ENCODE peak calls at places on chromosome 4, in nine cellular contexts. One of them, this sample, is unnamed.

GRCh38 chr4:150308824-150309472 is 230.7 kb downstream of the DCLK2 start:
- DNase-seq in A673: no peak
- DNase-seq in heart right ventricle: no peak
- DNase-seq in uterus: no peak
- DNase-seq in CD4-positive, CD25-positive, alpha-beta regulatory T cell: no peak
- DNase-seq in CD4-positive, alpha-beta memory T cell: no peak
- DNase-seq in tibial artery: no peak
- DNase-seq in neuronal stem cell: no peak
- DNase-seq in MM.1S: no peak
- DNase-seq in this sample: no peak

GRCh38 chr4:37951465-37952352 is 8.5 kb upstream of the PTTG2 start:
- DNase-seq in A673: no peak
- DNase-seq in heart right ventricle: no peak
- DNase-seq in uterus: no peak
- DNase-seq in CD4-positive, CD25-positive, alpha-beta regulatory T cell: no peak
- DNase-seq in CD4-positive, alpha-beta memory T cell: no peak
- DNase-seq in tibial artery: no peak
- DNase-seq in neuronal stem cell: no peak
- DNase-seq in MM.1S: no peak
- DNase-seq in this sample: no peak

GRCh38 chr4:72505314-72505744 is 63.7 kb downstream of the ADAMTS3 start:
- DNase-seq in A673: peak; percentile 40
- DNase-seq in heart right ventricle: no peak
- DNase-seq in uterus: no peak
- DNase-seq in CD4-positive, CD25-positive, alpha-beta regulatory T cell: no peak
- DNase-seq in CD4-positive, alpha-beta memory T cell: no peak
- DNase-seq in tibial artery: no peak
- DNase-seq in neuronal stem cell: peak; percentile 38
- DNase-seq in MM.1S: peak; percentile 46
- DNase-seq in this sample: no peak

GRCh38 chr4:123856689-123857545 is 460.3 kb downstream of the SPRY1 start:
- DNase-seq in A673: peak; percentile 91
- DNase-seq in heart right ventricle: peak; percentile 24
- DNase-seq in uterus: no peak
- DNase-seq in CD4-positive, CD25-positive, alpha-beta regulatory T cell: no peak
- DNase-seq in CD4-positive, alpha-beta memory T cell: no peak
- DNase-seq in tibial artery: no peak
- DNase-seq in neuronal stem cell: peak; percentile 23
- DNase-seq in MM.1S: no peak
- DNase-seq in this sample: no peak

GRCh38 chr4:33625762-33626161 is 2618.6 kb downstream of the ARAP2 start:
- DNase-seq in A673: no peak
- DNase-seq in heart right ventricle: no peak
- DNase-seq in uterus: no peak
- DNase-seq in CD4-positive, CD25-positive, alpha-beta regulatory T cell: no peak
- DNase-seq in CD4-positive, alpha-beta memory T cell: no peak
- DNase-seq in tibial artery: no peak
- DNase-seq in neuronal stem cell: no peak
- DNase-seq in MM.1S: no peak
- DNase-seq in this sample: no peak

GRCh38 chr4:95466791-95467190 is 82.0 kb downstream of the UNC5C start:
- DNase-seq in A673: no peak
- DNase-seq in heart right ventricle: no peak
- DNase-seq in uterus: no peak
- DNase-seq in CD4-positive, CD25-positive, alpha-beta regulatory T cell: no peak
- DNase-seq in CD4-positive, alpha-beta memory T cell: no peak
- DNase-seq in tibial artery: no peak
- DNase-seq in neuronal stem cell: no peak
- DNase-seq in MM.1S: no peak
- DNase-seq in this sample: no peak

GRCh38 chr4:3829954-3830773 is 64.0 kb downstream of the ADRA2C start:
- DNase-seq in A673: peak; percentile 85
- DNase-seq in heart right ventricle: no peak
- DNase-seq in uterus: no peak
- DNase-seq in CD4-positive, CD25-positive, alpha-beta regulatory T cell: no peak
- DNase-seq in CD4-positive, alpha-beta memory T cell: no peak
- DNase-seq in tibial artery: no peak
- DNase-seq in neuronal stem cell: peak; percentile 68
- DNase-seq in MM.1S: no peak
- DNase-seq in this sample: peak; percentile 19

GRCh38 chr4:53920116-53920515 is 144.3 kb downstream of the CHIC2 start:
- DNase-seq in A673: no peak
- DNase-seq in heart right ventricle: no peak
- DNase-seq in uterus: no peak
- DNase-seq in CD4-positive, CD25-positive, alpha-beta regulatory T cell: no peak
- DNase-seq in CD4-positive, alpha-beta memory T cell: no peak
- DNase-seq in tibial artery: no peak
- DNase-seq in neuronal stem cell: no peak
- DNase-seq in MM.1S: no peak
- DNase-seq in this sample: no peak

GRCh38 chr4:123017636-123018390 is 95.4 kb upstream of the NUDT6 start:
- DNase-seq in A673: peak; percentile 60
- DNase-seq in heart right ventricle: no peak
- DNase-seq in uterus: no peak
- DNase-seq in CD4-positive, CD25-positive, alpha-beta regulatory T cell: no peak
- DNase-seq in CD4-positive, alpha-beta memory T cell: no peak
- DNase-seq in tibial artery: no peak
- DNase-seq in neuronal stem cell: no peak
- DNase-seq in MM.1S: no peak
- DNase-seq in this sample: no peak

GRCh38 chr4:48836658-48837057 is 5.8 kb downstream of the OCIAD1 start:
- DNase-seq in A673: no peak
- DNase-seq in heart right ventricle: no peak
- DNase-seq in uterus: no peak
- DNase-seq in CD4-positive, CD25-positive, alpha-beta regulatory T cell: no peak
- DNase-seq in CD4-positive, alpha-beta memory T cell: no peak
- DNase-seq in tibial artery: no peak
- DNase-seq in neuronal stem cell: no peak
- DNase-seq in MM.1S: no peak
- DNase-seq in this sample: no peak

GRCh38 chr4:48830706-48831531 is at the start of gene OCIAD1:
- DNase-seq in A673: peak; percentile 99
- DNase-seq in heart right ventricle: peak; percentile 92
- DNase-seq in uterus: peak; percentile 95
- DNase-seq in CD4-positive, CD25-positive, alpha-beta regulatory T cell: peak; percentile 92
- DNase-seq in CD4-positive, alpha-beta memory T cell: peak; percentile 91
- DNase-seq in tibial artery: peak; percentile 98
- DNase-seq in neuronal stem cell: peak; percentile 97
- DNase-seq in MM.1S: peak; percentile 100
- DNase-seq in this sample: peak; percentile 97

GRCh38 chr4:48831532-48832015 is 686 bp downstream of the OCIAD1 start:
- DNase-seq in A673: peak; percentile 40
- DNase-seq in heart right ventricle: no peak
- DNase-seq in uterus: no peak
- DNase-seq in CD4-positive, CD25-positive, alpha-beta regulatory T cell: no peak
- DNase-seq in CD4-positive, alpha-beta memory T cell: no peak
- DNase-seq in tibial artery: no peak
- DNase-seq in neuronal stem cell: no peak
- DNase-seq in MM.1S: no peak
- DNase-seq in this sample: no peak

GRCh38 chr4:48827622-48828021 is 3.3 kb upstream of the OCIAD1 start:
- DNase-seq in A673: no peak
- DNase-seq in heart right ventricle: no peak
- DNase-seq in uterus: no peak
- DNase-seq in CD4-positive, CD25-positive, alpha-beta regulatory T cell: no peak
- DNase-seq in CD4-positive, alpha-beta memory T cell: no peak
- DNase-seq in tibial artery: no peak
- DNase-seq in neuronal stem cell: no peak
- DNase-seq in MM.1S: no peak
- DNase-seq in this sample: no peak

GRCh38 chr4:48832571-48832970 is 1.7 kb downstream of the OCIAD1 start:
- DNase-seq in A673: no peak
- DNase-seq in heart right ventricle: no peak
- DNase-seq in uterus: no peak
- DNase-seq in CD4-positive, CD25-positive, alpha-beta regulatory T cell: no peak
- DNase-seq in CD4-positive, alpha-beta memory T cell: no peak
- DNase-seq in tibial artery: no peak
- DNase-seq in neuronal stem cell: no peak
- DNase-seq in MM.1S: no peak
- DNase-seq in this sample: no peak
- H3K4me3 ChIP-seq in A673: peak overlapping the region; percentile 87
- H3K4me3 ChIP-seq in heart right ventricle: peak overlapping the region; percentile 84
- H3K4me3 ChIP-seq in uterus: no peak overlapping the region
- H3K4me3 ChIP-seq in CD4-positive, CD25-positive, alpha-beta regulatory T cell: peak overlapping the region; percentile 90
- H3K4me3 ChIP-seq in CD4-positive, alpha-beta memory T cell: no peak overlapping the region
- H3K4me3 ChIP-seq in tibial artery: no peak overlapping the region
- H3K4me3 ChIP-seq in neuronal stem cell: peak overlapping the region; percentile 91
- H3K4me3 ChIP-seq in MM.1S: no peak overlapping the region
- H3K4me3 ChIP-seq in this sample: peak overlapping the region; percentile 99

GRCh38 chr4:185019451-185020292 is 1.4 kb downstream of the HELT start:
- DNase-seq in A673: no peak
- DNase-seq in heart right ventricle: no peak
- DNase-seq in uterus: no peak
- DNase-seq in CD4-positive, CD25-positive, alpha-beta regulatory T cell: no peak
- DNase-seq in CD4-positive, alpha-beta memory T cell: no peak
- DNase-seq in tibial artery: no peak
- DNase-seq in neuronal stem cell: no peak
- DNase-seq in MM.1S: no peak
- DNase-seq in this sample: no peak
- H3K4me1 ChIP-seq in A673: no peaks in the 10 kb centered on the region
- H3K4me1 ChIP-seq in heart right ventricle: peaks cover 58% of the 10 kb centered on the region
- H3K4me1 ChIP-seq in uterus: peaks cover 14% of the 10 kb centered on the region
- H3K4me1 ChIP-seq in CD4-positive, CD25-positive, alpha-beta regulatory T cell: peaks cover 4% of the 10 kb centered on the region
- H3K4me1 ChIP-seq in CD4-positive, alpha-beta memory T cell: no peaks in the 10 kb centered on the region
- H3K4me1 ChIP-seq in tibial artery: no peaks in the 10 kb centered on the region
- H3K4me1 ChIP-seq in neuronal stem cell: peaks cover 4% of the 10 kb centered on the region
- H3K4me1 ChIP-seq in MM.1S: peaks cover 7% of the 10 kb centered on the region
- H3K4me1 ChIP-seq in this sample: peaks cover 36% of the 10 kb centered on the region

GRCh38 chr4:13541720-13542576 is 2.4 kb downstream of the NKX3-2 start:
- DNase-seq in A673: no peak
- DNase-seq in heart right ventricle: no peak
- DNase-seq in uterus: no peak
- DNase-seq in CD4-positive, CD25-positive, alpha-beta regulatory T cell: no peak
- DNase-seq in CD4-positive, alpha-beta memory T cell: no peak
- DNase-seq in tibial artery: no peak
- DNase-seq in neuronal stem cell: no peak
- DNase-seq in MM.1S: no peak
- DNase-seq in this sample: no peak
- H3K27me3 ChIP-seq in A673: no peaks in the 10 kb centered on the region
- H3K27me3 ChIP-seq in heart right ventricle: peaks cover 97% of the 10 kb centered on the region
- H3K27me3 ChIP-seq in uterus: peaks cover 37% of the 10 kb centered on the region
- H3K27me3 ChIP-seq in CD4-positive, CD25-positive, alpha-beta regulatory T cell: peaks cover 48% of the 10 kb centered on the region
- H3K27me3 ChIP-seq in CD4-positive, alpha-beta memory T cell: peaks cover 77% of the 10 kb centered on the region
- H3K27me3 ChIP-seq in tibial artery: peaks cover 100% of the 10 kb centered on the region
- H3K27me3 ChIP-seq in neuronal stem cell: peaks cover 86% of the 10 kb centered on the region
- H3K27me3 ChIP-seq in MM.1S: peaks cover 38% of the 10 kb centered on the region
- H3K27me3 ChIP-seq in this sample: peaks cover 71% of the 10 kb centered on the region

GRCh38 chr4:127140306-127140705 is 492.5 kb upstream of the INTU start:
- DNase-seq in A673: no peak
- DNase-seq in heart right ventricle: no peak
- DNase-seq in uterus: no peak
- DNase-seq in CD4-positive, CD25-positive, alpha-beta regulatory T cell: no peak
- DNase-seq in CD4-positive, alpha-beta memory T cell: no peak
- DNase-seq in tibial artery: no peak
- DNase-seq in neuronal stem cell: no peak
- DNase-seq in MM.1S: no peak
- DNase-seq in this sample: no peak

GRCh38 chr4:127139788-127140286 is 492.9 kb upstream of the INTU start:
- DNase-seq in A673: no peak
- DNase-seq in heart right ventricle: no peak
- DNase-seq in uterus: no peak
- DNase-seq in CD4-positive, CD25-positive, alpha-beta regulatory T cell: no peak
- DNase-seq in CD4-positive, alpha-beta memory T cell: no peak
- DNase-seq in tibial artery: no peak
- DNase-seq in neuronal stem cell: no peak
- DNase-seq in MM.1S: no peak
- DNase-seq in this sample: no peak

GRCh38 chr4:127131527-127131926 is 501.2 kb upstream of the INTU start:
- DNase-seq in A673: no peak
- DNase-seq in heart right ventricle: no peak
- DNase-seq in uterus: no peak
- DNase-seq in CD4-positive, CD25-positive, alpha-beta regulatory T cell: no peak
- DNase-seq in CD4-positive, alpha-beta memory T cell: no peak
- DNase-seq in tibial artery: no peak
- DNase-seq in neuronal stem cell: no peak
- DNase-seq in MM.1S: no peak
- DNase-seq in this sample: no peak

GRCh38 chr4:127138586-127138985 is 494.2 kb upstream of the INTU start:
- DNase-seq in A673: no peak
- DNase-seq in heart right ventricle: no peak
- DNase-seq in uterus: no peak
- DNase-seq in CD4-positive, CD25-positive, alpha-beta regulatory T cell: no peak
- DNase-seq in CD4-positive, alpha-beta memory T cell: no peak
- DNase-seq in tibial artery: no peak
- DNase-seq in neuronal stem cell: no peak
- DNase-seq in MM.1S: peak; percentile 57
- DNase-seq in this sample: no peak

DNA sequence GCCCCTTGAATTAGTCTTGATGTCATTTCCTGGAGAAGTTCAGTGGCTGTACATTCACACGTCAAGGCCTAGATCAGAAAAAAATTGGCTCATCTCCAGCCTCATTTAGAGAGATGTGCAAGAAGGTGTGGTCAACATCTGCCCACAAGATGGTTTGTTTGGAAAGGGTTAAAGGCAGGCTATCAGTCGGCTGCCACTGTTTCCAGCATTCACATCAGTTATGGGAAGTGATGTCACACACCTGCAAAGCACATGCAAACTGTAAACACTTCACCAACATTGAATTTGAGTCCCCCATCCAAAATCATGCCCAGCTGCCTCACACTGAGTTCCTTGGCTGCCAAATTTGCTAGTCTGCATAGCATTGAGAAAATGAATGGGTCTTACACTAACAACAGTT is 498.3 kb upstream of the INTU start:
- DNase-seq in A673: no peak
- DNase-seq in heart right ventricle: no peak
- DNase-seq in uterus: no peak
- DNase-seq in CD4-positive, CD25-positive, alpha-beta regulatory T cell: no peak
- DNase-seq in CD4-positive, alpha-beta memory T cell: no peak
- DNase-seq in tibial artery: no peak
- DNase-seq in neuronal stem cell: no peak
- DNase-seq in MM.1S: peak; percentile 26
- DNase-seq in this sample: no peak
- H3K4me3 ChIP-seq in A673: no peak overlapping the region
- H3K4me3 ChIP-seq in heart right ventricle: no peak overlapping the region
- H3K4me3 ChIP-seq in uterus: no peak overlapping the region
- H3K4me3 ChIP-seq in CD4-positive, CD25-positive, alpha-beta regulatory T cell: no peak overlapping the region
- H3K4me3 ChIP-seq in CD4-positive, alpha-beta memory T cell: no peak overlapping the region
- H3K4me3 ChIP-seq in tibial artery: no peak overlapping the region
- H3K4me3 ChIP-seq in neuronal stem cell: no peak overlapping the region
- H3K4me3 ChIP-seq in MM.1S: no peak overlapping the region
- H3K4me3 ChIP-seq in this sample: no peak overlapping the region